ENCODE peak calls at places on chromosomes 16 and 17, in nine cellular contexts. One of them, this sample, is unnamed. For H3K4me1, the result is how much of the 10 kb centered on the place peaks cover.

GRCh38 chr16:66687906-66688625 is 8.5 kb downstream of the CMTM4 start:
- DNase-seq in HCT116: no peak
- DNase-seq in GM12878: no peak
- DNase-seq in prostate gland: no peak
- DNase-seq in upper lobe of left lung: no peak
- DNase-seq in SK-N-SH: no peak
- DNase-seq in breast epithelium: no peak
- DNase-seq in GM23338: no peak
- DNase-seq in stomach: no peak
- DNase-seq in this sample: no peak

GRCh38 chr16:31502981-31503380 is 5.2 kb downstream of the RUSF1 start:
- DNase-seq in HCT116: no peak
- DNase-seq in GM12878: no peak
- DNase-seq in prostate gland: no peak
- DNase-seq in upper lobe of left lung: peak
- DNase-seq in SK-N-SH: no peak
- DNase-seq in breast epithelium: no peak
- DNase-seq in GM23338: no peak
- DNase-seq in stomach: no peak
- DNase-seq in this sample: no peak

GRCh38 chr17:37400505-37400904 is 6.1 kb downstream of the ACACA start:
- DNase-seq in HCT116: no peak
- DNase-seq in GM12878: no peak
- DNase-seq in prostate gland: no peak
- DNase-seq in upper lobe of left lung: no peak
- DNase-seq in SK-N-SH: no peak
- DNase-seq in breast epithelium: no peak
- DNase-seq in GM23338: no peak
- DNase-seq in stomach: no peak
- DNase-seq in this sample: no peak

GRCh38 chr17:72516772-72517399 is 396.1 kb downstream of the SOX9 start:
- DNase-seq in HCT116: no peak
- DNase-seq in GM12878: no peak
- DNase-seq in prostate gland: peak
- DNase-seq in upper lobe of left lung: no peak
- DNase-seq in SK-N-SH: no peak
- DNase-seq in breast epithelium: no peak
- DNase-seq in GM23338: no peak
- DNase-seq in stomach: no peak
- DNase-seq in this sample: no peak

GRCh38 chr16:1996175-1996574 is 6.4 kb downstream of the SYNGR3 start:
- DNase-seq in HCT116: no peak
- DNase-seq in GM12878: no peak
- DNase-seq in prostate gland: no peak
- DNase-seq in upper lobe of left lung: no peak
- DNase-seq in SK-N-SH: no peak
- DNase-seq in breast epithelium: no peak
- DNase-seq in GM23338: no peak
- DNase-seq in stomach: no peak
- DNase-seq in this sample: no peak

GRCh38 chr16:10181196-10182162 is 749 bp downstream of the GRIN2A start:
- DNase-seq in HCT116: peak
- DNase-seq in GM12878: no peak
- DNase-seq in prostate gland: peak
- DNase-seq in upper lobe of left lung: peak
- DNase-seq in SK-N-SH: peak
- DNase-seq in breast epithelium: peak
- DNase-seq in GM23338: peak
- DNase-seq in stomach: peak
- DNase-seq in this sample: peak

GRCh38 chr16:35414563-35414962 is 1955.2 kb downstream of the TP53TG3F start:
- DNase-seq in HCT116: no peak
- DNase-seq in GM12878: no peak
- DNase-seq in prostate gland: no peak
- DNase-seq in upper lobe of left lung: no peak
- DNase-seq in SK-N-SH: no peak
- DNase-seq in breast epithelium: no peak
- DNase-seq in GM23338: no peak
- DNase-seq in stomach: no peak
- DNase-seq in this sample: no peak

GRCh38 chr16:79970091-79970490 is 369.6 kb upstream of the MAF start:
- DNase-seq in HCT116: no peak
- DNase-seq in GM12878: no peak
- DNase-seq in prostate gland: no peak
- DNase-seq in upper lobe of left lung: no peak
- DNase-seq in SK-N-SH: no peak
- DNase-seq in breast epithelium: no peak
- DNase-seq in GM23338: no peak
- DNase-seq in stomach: no peak
- DNase-seq in this sample: no peak

GRCh38 chr17:4914009-4914408 is 11.1 kb upstream of the CHRNE start:
- DNase-seq in HCT116: no peak
- DNase-seq in GM12878: no peak
- DNase-seq in prostate gland: no peak
- DNase-seq in upper lobe of left lung: no peak
- DNase-seq in SK-N-SH: no peak
- DNase-seq in breast epithelium: no peak
- DNase-seq in GM23338: no peak
- DNase-seq in stomach: no peak
- DNase-seq in this sample: no peak

GRCh38 chr16:8113843-8114242 is 476.5 kb downstream of the TMEM114 start:
- DNase-seq in HCT116: no peak
- DNase-seq in GM12878: no peak
- DNase-seq in prostate gland: no peak
- DNase-seq in upper lobe of left lung: no peak
- DNase-seq in SK-N-SH: no peak
- DNase-seq in breast epithelium: no peak
- DNase-seq in GM23338: no peak
- DNase-seq in stomach: no peak
- DNase-seq in this sample: no peak

GRCh38 chr17:50565559-50566350 is 5.2 kb downstream of the CACNA1G start:
- DNase-seq in HCT116: no peak
- DNase-seq in GM12878: no peak
- DNase-seq in prostate gland: no peak
- DNase-seq in upper lobe of left lung: no peak
- DNase-seq in SK-N-SH: peak
- DNase-seq in breast epithelium: no peak
- DNase-seq in GM23338: peak
- DNase-seq in stomach: no peak
- DNase-seq in this sample: no peak

GRCh38 chr17:50561796-50562195 is 1.3 kb downstream of the CACNA1G start:
- DNase-seq in HCT116: no peak
- DNase-seq in GM12878: no peak
- DNase-seq in prostate gland: no peak
- DNase-seq in upper lobe of left lung: no peak
- DNase-seq in SK-N-SH: no peak
- DNase-seq in breast epithelium: no peak
- DNase-seq in GM23338: no peak
- DNase-seq in stomach: no peak
- DNase-seq in this sample: no peak

GRCh38 chr17:50563095-50563511 is 2.6 kb downstream of the CACNA1G start:
- DNase-seq in HCT116: no peak
- DNase-seq in GM12878: no peak
- DNase-seq in prostate gland: no peak
- DNase-seq in upper lobe of left lung: no peak
- DNase-seq in SK-N-SH: no peak
- DNase-seq in breast epithelium: no peak
- DNase-seq in GM23338: no peak
- DNase-seq in stomach: no peak
- DNase-seq in this sample: no peak

GRCh38 chr17:50562266-50563094 is 2.0 kb downstream of the CACNA1G start:
- DNase-seq in HCT116: no peak
- DNase-seq in GM12878: no peak
- DNase-seq in prostate gland: no peak
- DNase-seq in upper lobe of left lung: no peak
- DNase-seq in SK-N-SH: no peak
- DNase-seq in breast epithelium: no peak
- DNase-seq in GM23338: peak
- DNase-seq in stomach: no peak
- DNase-seq in this sample: no peak

DNA sequence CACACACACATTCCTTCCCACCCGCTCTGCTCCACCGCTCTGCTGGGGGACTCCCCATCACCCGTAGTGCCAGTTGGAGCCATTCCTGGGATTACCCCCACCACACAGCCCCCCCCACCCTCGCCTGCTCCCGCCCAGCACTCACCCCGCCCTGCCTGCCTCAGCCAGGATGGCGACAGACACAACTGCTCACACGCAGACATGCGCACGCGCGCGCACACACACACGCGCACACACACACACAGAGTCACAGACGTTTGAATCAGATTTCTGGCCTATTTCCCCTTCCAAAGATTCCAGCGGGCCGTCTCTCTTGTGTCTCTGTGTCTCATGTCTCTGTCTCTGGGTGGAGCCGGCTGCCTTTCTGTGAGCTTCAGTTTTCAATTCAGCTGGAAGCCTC is 4.4 kb downstream of the CACNA1G start:
- DNase-seq in HCT116: no peak
- DNase-seq in GM12878: no peak
- DNase-seq in prostate gland: no peak
- DNase-seq in upper lobe of left lung: no peak
- DNase-seq in SK-N-SH: peak
- DNase-seq in breast epithelium: no peak
- DNase-seq in GM23338: no peak
- DNase-seq in stomach: no peak
- DNase-seq in this sample: peak
- H3K4me3 ChIP-seq in HCT116: no peak
- H3K4me3 ChIP-seq in GM12878: no peak
- H3K4me3 ChIP-seq in prostate gland: no peak
- H3K4me3 ChIP-seq in upper lobe of left lung: no peak
- H3K4me3 ChIP-seq in SK-N-SH: no peak
- H3K4me3 ChIP-seq in breast epithelium: peak
- H3K4me3 ChIP-seq in GM23338: peak
- H3K4me3 ChIP-seq in stomach: no peak
- H3K4me3 ChIP-seq in this sample: no peak

DNA sequence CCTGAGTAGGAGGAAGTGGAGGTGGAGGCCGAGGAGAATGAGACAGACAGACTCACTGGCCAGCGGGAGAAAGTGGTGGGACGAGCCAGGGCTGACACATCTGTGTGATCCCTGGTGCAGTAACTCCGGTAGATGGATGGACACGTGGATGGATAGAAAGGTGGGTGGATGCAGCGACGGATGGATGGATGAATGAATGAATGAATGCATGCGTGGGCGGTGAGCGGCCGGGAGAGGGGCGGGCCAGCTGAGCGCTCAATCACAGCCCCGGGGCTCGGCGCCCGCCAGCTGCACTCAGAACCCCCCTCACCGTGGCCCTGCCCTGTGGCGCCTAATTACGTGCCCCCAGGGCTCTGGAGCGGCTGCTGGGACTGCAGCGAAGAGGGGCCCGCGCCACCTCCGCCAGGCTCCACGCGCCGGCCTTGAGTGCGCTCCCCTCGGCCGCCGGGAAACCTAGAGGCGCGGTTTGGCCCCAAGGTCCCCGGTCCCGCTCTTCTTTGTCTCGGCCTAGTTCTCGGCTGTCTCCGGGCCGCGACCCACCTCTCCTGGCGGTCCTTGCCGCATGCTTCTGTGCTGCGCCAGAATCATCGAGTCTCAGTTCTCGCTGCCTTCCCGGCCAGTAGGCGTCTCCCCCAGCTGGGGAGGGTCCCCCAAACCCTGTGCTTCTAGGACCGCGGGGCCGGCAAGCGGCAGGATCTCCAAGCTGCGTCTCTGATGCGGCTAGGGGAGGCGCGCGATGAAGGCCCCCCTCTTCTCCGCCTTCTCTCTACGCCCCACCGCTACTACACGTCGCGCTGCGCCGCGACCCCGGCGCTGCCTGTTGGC is 41.0 kb downstream of the RAI1 start:
- DNase-seq in HCT116: no peak
- DNase-seq in GM12878: no peak
- DNase-seq in prostate gland: no peak
- DNase-seq in upper lobe of left lung: no peak
- DNase-seq in SK-N-SH: peak
- DNase-seq in breast epithelium: no peak
- DNase-seq in GM23338: peak
- DNase-seq in stomach: no peak
- DNase-seq in this sample: no peak
- TF ChIP-seq POLR2AphosphoS5 in HCT116: no peak
- TF ChIP-seq POLR2AphosphoS5 in GM12878: no peak
- TF ChIP-seq POLR2AphosphoS5 in prostate gland: no peak
- TF ChIP-seq POLR2AphosphoS5 in upper lobe of left lung: no peak
- TF ChIP-seq POLR2AphosphoS5 in SK-N-SH: no peak
- TF ChIP-seq POLR2AphosphoS5 in breast epithelium: no peak
- TF ChIP-seq POLR2AphosphoS5 in GM23338: no peak
- TF ChIP-seq POLR2AphosphoS5 in stomach: no peak
- TF ChIP-seq POLR2AphosphoS5 in this sample: no peak

GRCh38 chr17:19306160-19307111 is 56.1 kb downstream of the B9D1 start:
- DNase-seq in HCT116: no peak
- DNase-seq in GM12878: peak
- DNase-seq in prostate gland: no peak
- DNase-seq in upper lobe of left lung: no peak
- DNase-seq in SK-N-SH: no peak
- DNase-seq in breast epithelium: no peak
- DNase-seq in GM23338: no peak
- DNase-seq in stomach: peak
- DNase-seq in this sample: peak
- H3K4me1 ChIP-seq in HCT116: under half
- H3K4me1 ChIP-seq in GM12878: under half
- H3K4me1 ChIP-seq in prostate gland: under half
- H3K4me1 ChIP-seq in upper lobe of left lung: half or more
- H3K4me1 ChIP-seq in SK-N-SH: under half
- H3K4me1 ChIP-seq in breast epithelium: under half
- H3K4me1 ChIP-seq in GM23338: under half
- H3K4me1 ChIP-seq in stomach: under half
- H3K4me1 ChIP-seq in this sample: half or more

GRCh38 chr17:58327363-58328194 is 1.0 kb downstream of the TSPOAP1 start:
- DNase-seq in HCT116: no peak
- DNase-seq in GM12878: no peak
- DNase-seq in prostate gland: no peak
- DNase-seq in upper lobe of left lung: no peak
- DNase-seq in SK-N-SH: peak
- DNase-seq in breast epithelium: no peak
- DNase-seq in GM23338: no peak
- DNase-seq in stomach: no peak
- DNase-seq in this sample: no peak

GRCh38 chr17:58326609-58327341 is 1.8 kb downstream of the TSPOAP1 start:
- DNase-seq in HCT116: no peak
- DNase-seq in GM12878: no peak
- DNase-seq in prostate gland: no peak
- DNase-seq in upper lobe of left lung: no peak
- DNase-seq in SK-N-SH: peak
- DNase-seq in breast epithelium: no peak
- DNase-seq in GM23338: no peak
- DNase-seq in stomach: no peak
- DNase-seq in this sample: no peak

GRCh38 chr17:58329035-58329807 is 626 bp upstream of the TSPOAP1 start:
- DNase-seq in HCT116: no peak
- DNase-seq in GM12878: peak
- DNase-seq in prostate gland: no peak
- DNase-seq in upper lobe of left lung: peak
- DNase-seq in SK-N-SH: peak
- DNase-seq in breast epithelium: no peak
- DNase-seq in GM23338: peak
- DNase-seq in stomach: peak
- DNase-seq in this sample: peak

GRCh38 chr17:58329808-58330543 is 1.4 kb upstream of the TSPOAP1 start:
- DNase-seq in HCT116: no peak
- DNase-seq in GM12878: peak
- DNase-seq in prostate gland: no peak
- DNase-seq in upper lobe of left lung: no peak
- DNase-seq in SK-N-SH: no peak
- DNase-seq in breast epithelium: no peak
- DNase-seq in GM23338: no peak
- DNase-seq in stomach: no peak
- DNase-seq in this sample: no peak

GRCh38 chr17:58328195-58329034 is at the start of gene TSPOAP1:
- DNase-seq in HCT116: no peak
- DNase-seq in GM12878: peak
- DNase-seq in prostate gland: no peak
- DNase-seq in upper lobe of left lung: peak
- DNase-seq in SK-N-SH: peak
- DNase-seq in breast epithelium: no peak
- DNase-seq in GM23338: peak
- DNase-seq in stomach: no peak
- DNase-seq in this sample: peak
- H3K4me3 ChIP-seq in HCT116: no peak
- H3K4me3 ChIP-seq in GM12878: peak
- H3K4me3 ChIP-seq in prostate gland: no peak
- H3K4me3 ChIP-seq in upper lobe of left lung: peak
- H3K4me3 ChIP-seq in SK-N-SH: peak
- H3K4me3 ChIP-seq in breast epithelium: peak
- H3K4me3 ChIP-seq in GM23338: peak
- H3K4me3 ChIP-seq in stomach: peak
- H3K4me3 ChIP-seq in this sample: no peak

This sample was measured in transverse colon.